ENCODE peak calls at places on chromosomes 16 and 17, in five cellular contexts. K is effector memory CD4-positive, alpha-beta T cell; O is uterus; P is stomach; E is colonic mucosa. U is an unnamed sample. For H3K9me3, the result is how much of the 10 kb centered on the place peaks cover.

GRCh38 chr17:81339180-81339501 is 44.0 kb upstream of the SLC38A10 start:
- DNase-seq in K (no peak), O (no peak), P (no peak), E (no peak), U (peak)

GRCh38 chr17:11996722-11997146 is 541 bp downstream of the ZNF18 start:
- DNase-seq in K (no peak), O (no peak), P (peak), E (peak), U (peak)

GRCh38 chr17:7296189-7296861 is 1.9 kb upstream of the YBX2 start:
- DNase-seq in K (peak), O (peak), P (peak), E (peak), U (peak)

GRCh38 chr17:4527552-4527951 is 27.6 kb downstream of the MYBBP1A start:
- DNase-seq in K (no peak), O (no peak), P (no peak), E (no peak), U (no peak)

GRCh38 chr16:89922884-89923639 is at the start of gene TUBB3:
- DNase-seq in K (no peak), O (no peak), P (peak), E (peak), U (peak)

GRCh38 chr17:75412455-75413317 is 7.2 kb upstream of the GRB2 start:
- DNase-seq in K (peak), O (peak), P (peak), E (peak), U (peak)

GRCh38 chr16:89122322-89122831 is 28.7 kb downstream of the ACSF3 start:
- DNase-seq in K (peak), O (no peak), P (peak), E (peak), U (peak)

GRCh38 chr16:1763521-1764511 is 7.5 kb downstream of the NME3 start:
- DNase-seq in K (no peak), O (no peak), P (no peak), E (no peak), U (no peak)

GRCh38 chr16:70746708-70747424 is 54.1 kb downstream of the VAC14 start:
- DNase-seq in K (no peak), O (peak), P (peak), E (peak), U (peak)

GRCh38 chr16:24589997-24590396 is 50.6 kb downstream of the RBBP6 start:
- DNase-seq in K (no peak), O (no peak), P (no peak), E (no peak), U (no peak)

GRCh38 chr16:51025588-51026290 is 125.3 kb downstream of the SALL1 start:
- DNase-seq in K (no peak), O (no peak), P (no peak), E (no peak), U (no peak)

GRCh38 chr17:16950488-16950887 is 21.4 kb downstream of the TNFRSF13B start:
- DNase-seq in K (no peak), O (no peak), P (peak), E (no peak), U (no peak)

GRCh38 chr17:48612854-48613691 is 2.0 kb downstream of the HOXB8 start:
- DNase-seq in K (peak), O (no peak), P (no peak), E (no peak), U (no peak)

GRCh38 chr17:67557921-67558320 is 159.8 kb upstream of the NOL11 start:
- DNase-seq in K (no peak), O (no peak), P (no peak), E (no peak), U (no peak)

GRCh38 chr17:82384051-82384729 is 12.6 kb downstream of the UTS2R start:
- DNase-seq in K (no peak), O (no peak), P (no peak), E (no peak), U (no peak)

GRCh38 chr16:5041604-5042133 is 7.9 kb upstream of the NAGPA start:
- DNase-seq in K (no peak), O (no peak), P (no peak), E (no peak), U (no peak)

GRCh38 chr16:48963306-48963705 is 318.3 kb downstream of the CBLN1 start:
- DNase-seq in K (no peak), O (no peak), P (no peak), E (no peak), U (no peak)

GRCh38 chr16:10754941-10755340 is 11.3 kb downstream of the NUBP1 start:
- DNase-seq in K (no peak), O (no peak), P (no peak), E (no peak), U (no peak)

GRCh38 chr17:10036511-10037061 is 131.5 kb upstream of the RCVRN start:
- DNase-seq in K (no peak), O (peak), P (no peak), E (peak), U (no peak)

GRCh38 chr16:87411375-87412271 is 19.5 kb downstream of the MAP1LC3B start:
- DNase-seq in K (no peak), O (no peak), P (no peak), E (no peak), U (peak)

GRCh38 chr17:78817123-78817522 is 23.5 kb downstream of the USP36 start:
- DNase-seq in K (peak), O (no peak), P (no peak), E (no peak), U (peak)

GRCh38 chr17:78820122-78820792 is 20.4 kb downstream of the USP36 start:
- DNase-seq in K (no peak), O (no peak), P (no peak), E (no peak), U (no peak)

GRCh38 chr17:78818932-78819331 is 21.7 kb downstream of the USP36 start:
- DNase-seq in K (peak), O (no peak), P (peak), E (no peak), U (peak)

GRCh38 chr17:78819402-78819801 is 21.2 kb downstream of the USP36 start:
- DNase-seq in K (no peak), O (no peak), P (no peak), E (no peak), U (no peak)

GRCh38 chr17:78818152-78818846 is 22.3 kb downstream of the USP36 start:
- DNase-seq in K (no peak), O (no peak), P (no peak), E (no peak), U (no peak)
- H3K27ac ChIP-seq in K (peak), O (peak), P (no peak), E (peak), U (peak)

GRCh38 chr17:57649191-57649590 is 95.9 kb downstream of the CCDC182 start:
- DNase-seq in K (no peak), O (no peak), P (no peak), E (no peak), U (no peak)

GRCh38 chr17:57651451-57651850 is 93.6 kb downstream of the CCDC182 start:
- DNase-seq in K (no peak), O (no peak), P (no peak), E (no peak), U (no peak)

GRCh38 chr17:57649731-57650484 is 95.2 kb downstream of the CCDC182 start:
- DNase-seq in K (no peak), O (no peak), P (no peak), E (no peak), U (no peak)

GRCh38 chr17:57651996-57652395 is 93.1 kb downstream of the CCDC182 start:
- DNase-seq in K (no peak), O (no peak), P (no peak), E (no peak), U (no peak)

DNA sequence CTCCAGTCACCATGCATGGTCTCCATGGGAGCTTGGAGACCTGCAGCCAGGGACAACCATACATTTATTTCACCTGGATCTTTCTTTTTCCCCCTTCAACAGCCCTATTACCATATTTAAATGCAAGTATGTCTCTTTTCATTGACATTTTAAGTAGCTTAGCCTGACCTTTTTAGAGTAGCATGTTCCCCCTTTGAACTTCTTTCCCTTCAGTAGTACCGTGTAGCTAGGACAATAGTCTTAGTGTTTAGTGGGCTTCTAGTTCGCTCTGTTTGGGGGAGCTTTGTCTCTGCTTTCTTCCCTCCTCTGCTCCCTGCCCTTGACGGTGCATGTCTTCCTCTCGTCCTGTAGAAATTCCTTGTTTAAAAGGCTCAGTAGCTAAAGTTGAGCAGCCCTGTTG is 94.6 kb downstream of the CCDC182 start:
- DNase-seq in K (no peak), O (no peak), P (no peak), E (no peak), U (no peak)
- H3K4me3 ChIP-seq in K (no peak), O (no peak), P (no peak), E (no peak), U (no peak)

GRCh38 chr16:35931722-35932121 is 2472.3 kb downstream of the TP53TG3F start:
- DNase-seq in K (no peak), O (no peak), P (no peak), E (no peak), U (no peak)
- H3K9me3 ChIP-seq in K (under half), O (under half), P (half or more), E (under half), U (under half)

GRCh38 chr17:60678118-60678444 is 430 bp downstream of the BCAS3 start:
- DNase-seq in K (no peak), O (no peak), P (no peak), E (no peak), U (no peak)
- H3K27ac ChIP-seq in K (peak), O (peak), P (peak), E (peak), U (peak)